ENCODE peak calls at places on chromosomes 5 and 9, in six cellular contexts. L is CD8-positive, alpha-beta T cell; T is fibroblast of pulmonary artery; Y is uterus; K is A549; I is HCT116. A is an unnamed sample.

GRCh38 chr5:132813599-132814440 is 718 bp downstream of the SOWAHA start:
- DNase-seq in I (no peak), T (no peak), Y (no peak), K (peak; percentile 34), L (no peak), A (no peak)

GRCh38 chr9:113987526-113987925 is 90.6 kb downstream of the AMBP start:
- DNase-seq in L (no peak), I (no peak), K (no peak), Y (no peak), T (no peak), A (no peak)

GRCh38 chr5:79069488-79070001 is at the start of the genes BHMT2 and DMGDH:
- DNase-seq in L (no peak), I (no peak), Y (peak; percentile 21), T (peak; percentile 25), K (no peak), A (no peak)

GRCh38 chr5:114010362-114010761 is 351.5 kb upstream of the KCNN2 start:
- DNase-seq in Y (peak; percentile 14), T (peak; percentile 5), K (no peak), L (no peak), I (no peak), A (no peak)

GRCh38 chr5:108798866-108799265 is 51.2 kb downstream of the FER start:
- DNase-seq in K (no peak), I (no peak), T (peak; percentile 10), Y (no peak), L (no peak), A (no peak)

GRCh38 chr9:136658849-136659535 is 3.7 kb upstream of the EGFL7 start:
- DNase-seq in T (no peak), I (no peak), Y (no peak), L (peak; percentile 75), K (no peak), A (no peak)

GRCh38 chr9:80875947-80876346 is 813.4 kb downstream of the TLE1 start:
- DNase-seq in K (no peak), L (no peak), Y (no peak), T (no peak), I (no peak), A (no peak)

GRCh38 chr5:159903134-159903533 is 13.1 kb upstream of the ADRA1B start:
- DNase-seq in K (no peak), I (no peak), T (peak; percentile 46), Y (no peak), L (no peak), A (no peak)

GRCh38 chr9:69546265-69546664 is 125.9 kb downstream of the APBA1 start:
- DNase-seq in Y (no peak), K (peak; percentile 4), I (peak; percentile 7), L (no peak), T (peak; percentile 34), A (no peak)

GRCh38 chr5:88875609-88876234 is 7.3 kb downstream of the MEF2C start:
- DNase-seq in T (peak; percentile 34), K (no peak), I (no peak), L (no peak), Y (no peak), A (no peak)

GRCh38 chr9:112361602-112362001 is 18.3 kb upstream of the HSDL2 start:
- DNase-seq in L (no peak), Y (no peak), I (peak; percentile 33), T (peak; percentile 73), K (peak; percentile 60), A (no peak)

GRCh38 chr5:158162026-158162425 is 303.1 kb upstream of the CLINT1 start:
- DNase-seq in Y (no peak), L (no peak), T (no peak), I (no peak), K (no peak), A (no peak)

GRCh38 chr9:116152390-116152789 is 1.2 kb upstream of the PAPPA start:
- DNase-seq in I (no peak), Y (no peak), L (no peak), K (no peak), T (no peak), A (no peak)

GRCh38 chr9:27412081-27412480 is 112.0 kb upstream of the IFNK start:
- DNase-seq in T (no peak), K (no peak), L (no peak), I (no peak), Y (no peak), A (no peak)

GRCh38 chr5:79794347-79794746 is 104.7 kb downstream of the CMYA5 start:
- DNase-seq in L (no peak), I (no peak), Y (no peak), K (no peak), T (no peak), A (no peak)

GRCh38 chr9:70602364-70603019 is 188.0 kb upstream of the KLF9 start:
- DNase-seq in K (peak; percentile 71), T (peak; percentile 95), I (peak; percentile 65), L (peak; percentile 67), Y (peak; percentile 76), A (peak; percentile 34)

GRCh38 chr5:3119435-3119834 is 368.0 kb upstream of the IRX2 start:
- DNase-seq in Y (no peak), T (no peak), L (no peak), K (no peak), I (no peak), A (no peak)

GRCh38 chr5:16881253-16881652 is 54.8 kb downstream of the MYO10 start:
- DNase-seq in T (no peak), I (no peak), L (no peak), Y (no peak), K (no peak), A (no peak)

GRCh38 chr9:27125936-27126335 is 16.9 kb downstream of the TEK start:
- DNase-seq in L (no peak), K (no peak), Y (no peak), T (peak; percentile 17), I (no peak), A (no peak)

GRCh38 chr5:138354926-138355378 is 2.5 kb downstream of the KDM3B start:
- DNase-seq in K (peak; percentile 86), Y (no peak), I (no peak), L (no peak), T (peak; percentile 83), A (no peak)

GRCh38 chr5:139382371-139382770 is 726 bp downstream of the SLC23A1 start:
- DNase-seq in T (no peak), K (no peak), Y (no peak), L (no peak), I (no peak), A (peak; percentile 13)

GRCh38 chr9:137836151-137836830 is 41.3 kb upstream of the CACNA1B start:
- DNase-seq in L (no peak), K (no peak), Y (no peak), I (no peak), T (no peak), A (no peak)

GRCh38 chr5:173973614-173973969 is 15.4 kb upstream of the C5orf47 start:
- DNase-seq in L (no peak), T (no peak), Y (no peak), I (no peak), K (no peak), A (no peak)

GRCh38 chr5:122295138-122295537 is 16.9 kb upstream of the SNCAIP start:
- DNase-seq in T (no peak), Y (no peak), I (peak; percentile 18), K (peak; percentile 15), L (no peak), A (no peak)

GRCh38 chr5:36689225-36689624 is 82.8 kb downstream of the SLC1A3 start:
- DNase-seq in Y (no peak), I (no peak), K (no peak), T (no peak), L (no peak), A (no peak)

GRCh38 chr5:154857091-154857533 is 1.3 kb upstream of the CNOT8 start:
- DNase-seq in K (no peak), Y (no peak), I (no peak), T (no peak), L (no peak), A (no peak)

GRCh38 chr5:139775872-139776271 is 19.7 kb upstream of the PSD2 start:
- DNase-seq in Y (no peak), T (no peak), K (no peak), I (no peak), L (no peak), A (no peak)

GRCh38 chr9:17775646-17776045 is 196.8 kb downstream of the SH3GL2 start:
- DNase-seq in K (no peak), I (no peak), L (no peak), T (no peak), Y (no peak), A (no peak)

GRCh38 chr9:17776735-17777134 is 197.9 kb downstream of the SH3GL2 start:
- DNase-seq in K (no peak), I (no peak), Y (peak; percentile 18), L (no peak), T (no peak), A (no peak)

GRCh38 chr9:17782750-17783149 is 203.9 kb downstream of the SH3GL2 start:
- DNase-seq in K (no peak), L (no peak), T (no peak), I (no peak), Y (no peak), A (no peak)

GRCh38 chr9:17772223-17772622 is 193.4 kb downstream of the SH3GL2 start:
- DNase-seq in L (no peak), T (no peak), K (no peak), Y (no peak), I (no peak), A (no peak)

DNA sequence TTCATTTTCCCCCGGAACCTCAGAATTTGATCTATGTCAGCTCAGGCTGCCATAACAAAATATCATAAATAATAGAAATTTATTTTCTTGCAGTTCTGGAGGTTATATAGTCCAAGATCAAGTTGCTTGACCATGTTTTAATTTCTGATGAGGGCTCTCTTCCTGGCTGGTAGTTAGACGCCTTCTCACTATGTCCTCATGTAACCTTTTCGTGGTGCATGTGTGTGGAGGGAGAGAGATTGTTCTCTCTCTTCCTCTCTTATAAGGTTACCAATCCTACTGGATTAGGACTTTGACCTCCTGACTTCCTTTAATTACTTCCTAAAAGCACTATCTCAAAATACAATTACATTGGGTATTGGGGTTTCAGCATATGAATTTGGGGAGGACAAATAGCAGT is 198.6 kb downstream of the SH3GL2 start:
- DNase-seq in L (no peak), K (no peak), Y (no peak), T (no peak), I (no peak), A (no peak)
- TF ChIP-seq CTCF in L (no peak), K (no peak), Y (no peak), T (no peak), I (no peak), A (no peak)

DNA sequence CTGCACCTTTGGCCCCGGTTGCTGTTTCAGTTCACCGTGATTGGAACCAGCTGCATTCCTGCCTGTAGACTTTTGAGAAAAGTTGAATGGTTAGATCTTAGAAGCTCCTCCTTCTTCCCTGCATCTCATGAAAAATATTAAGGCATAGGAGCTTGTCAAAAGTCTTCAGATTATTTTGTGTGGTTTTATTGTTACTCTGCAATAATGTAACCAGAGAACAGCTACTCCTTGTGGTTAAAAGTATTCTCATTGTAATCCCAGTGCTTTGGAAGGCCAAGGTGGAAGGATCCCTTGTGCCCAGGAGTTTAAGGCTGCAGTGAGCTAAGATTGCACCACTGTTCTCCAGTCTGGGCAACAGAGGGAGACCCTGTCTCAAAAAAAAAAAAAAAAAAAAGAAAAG is 3.3 kb upstream of the SLC2A8 start:
- DNase-seq in Y (no peak), I (no peak), K (no peak), T (peak; percentile 57), L (no peak), A (no peak)
- TF ChIP-seq CTCF in Y (no peak), I (no peak), K (no peak), T (peak; percentile 42), L (no peak), A (no peak)

GRCh38 chr9:126317513-126317912 is 9.1 kb upstream of the MVB12B start:
- DNase-seq in I (no peak), L (peak; percentile 72), T (no peak), K (no peak), Y (no peak), A (no peak)
- TF ChIP-seq CTCF in I (peak; percentile 47), L (peak; percentile 71), T (peak; percentile 13), K (no peak), Y (no peak), A (peak; percentile 41)

GRCh38 chr9:133396952-133397351 is 20.8 kb downstream of the STKLD1 start:
- DNase-seq in T (peak; percentile 21), I (no peak), L (no peak), K (peak; percentile 61), Y (no peak), A (peak; percentile 23)
- TF ChIP-seq CTCF in T (peak; percentile 37), I (peak; percentile 61), L (no peak), K (peak; percentile 23), Y (no peak), A (peak; percentile 18)

A was measured in D721Med.